ENCODE peak calls at places on chromosomes 5 and 9, in seven cellular contexts. One of them, this sample, is unnamed.

GRCh38 chr5:77995793-77996409 is 219.8 kb upstream of the TBCA start:
- DNase-seq in right lobe of liver: no peak
- DNase-seq in fibroblast of pulmonary artery: no peak
- DNase-seq in A673: peak; percentile 49
- DNase-seq in astrocyte of the spinal cord: no peak
- DNase-seq in natural killer cell: no peak
- DNase-seq in glutamatergic neuron: no peak
- DNase-seq in this sample: no peak

GRCh38 chr9:129421371-129421770 is 199.5 kb downstream of the C9orf50 start:
- DNase-seq in right lobe of liver: no peak
- DNase-seq in fibroblast of pulmonary artery: no peak
- DNase-seq in A673: no peak
- DNase-seq in astrocyte of the spinal cord: no peak
- DNase-seq in natural killer cell: no peak
- DNase-seq in glutamatergic neuron: no peak
- DNase-seq in this sample: no peak

GRCh38 chr5:36607114-36607561 is 732 bp downstream of the SLC1A3 start:
- DNase-seq in right lobe of liver: no peak
- DNase-seq in fibroblast of pulmonary artery: peak; percentile 62
- DNase-seq in A673: peak; percentile 77
- DNase-seq in astrocyte of the spinal cord: peak; percentile 73
- DNase-seq in natural killer cell: no peak
- DNase-seq in glutamatergic neuron: peak; percentile 31
- DNase-seq in this sample: no peak

GRCh38 chr9:87787735-87788134 is 61.8 kb downstream of the CTSL start:
- DNase-seq in right lobe of liver: no peak
- DNase-seq in fibroblast of pulmonary artery: peak; percentile 7
- DNase-seq in A673: peak; percentile 24
- DNase-seq in astrocyte of the spinal cord: no peak
- DNase-seq in natural killer cell: no peak
- DNase-seq in glutamatergic neuron: no peak
- DNase-seq in this sample: no peak

GRCh38 chr5:167049043-167049663 is 1242.3 kb upstream of the WWC1 start:
- DNase-seq in right lobe of liver: no peak
- DNase-seq in fibroblast of pulmonary artery: peak; percentile 71
- DNase-seq in A673: peak; percentile 71
- DNase-seq in astrocyte of the spinal cord: peak; percentile 53
- DNase-seq in natural killer cell: no peak
- DNase-seq in glutamatergic neuron: peak; percentile 40
- DNase-seq in this sample: peak; percentile 29

GRCh38 chr5:16784843-16785791 is 151.0 kb downstream of the MYO10 start:
- DNase-seq in right lobe of liver: no peak
- DNase-seq in fibroblast of pulmonary artery: peak; percentile 39
- DNase-seq in A673: no peak
- DNase-seq in astrocyte of the spinal cord: no peak
- DNase-seq in natural killer cell: no peak
- DNase-seq in glutamatergic neuron: no peak
- DNase-seq in this sample: no peak

GRCh38 chr5:61884242-61884855 is 421.7 kb upstream of the KIF2A start:
- DNase-seq in right lobe of liver: no peak
- DNase-seq in fibroblast of pulmonary artery: no peak
- DNase-seq in A673: no peak
- DNase-seq in astrocyte of the spinal cord: no peak
- DNase-seq in natural killer cell: no peak
- DNase-seq in glutamatergic neuron: peak; percentile 14
- DNase-seq in this sample: no peak

GRCh38 chr9:96219615-96220257 is 82.2 kb downstream of the HSD17B3 start:
- DNase-seq in right lobe of liver: peak; percentile 59
- DNase-seq in fibroblast of pulmonary artery: peak; percentile 26
- DNase-seq in A673: peak; percentile 39
- DNase-seq in astrocyte of the spinal cord: no peak
- DNase-seq in natural killer cell: peak; percentile 51
- DNase-seq in glutamatergic neuron: peak; percentile 64
- DNase-seq in this sample: peak; percentile 67

GRCh38 chr5:123720955-123721354 is 209.0 kb downstream of the CSNK1G3 start:
- DNase-seq in right lobe of liver: no peak
- DNase-seq in fibroblast of pulmonary artery: peak; percentile 46
- DNase-seq in A673: no peak
- DNase-seq in astrocyte of the spinal cord: no peak
- DNase-seq in natural killer cell: no peak
- DNase-seq in glutamatergic neuron: no peak
- DNase-seq in this sample: no peak

GRCh38 chr5:40622463-40623252 is 57.1 kb upstream of the PTGER4 start:
- DNase-seq in right lobe of liver: no peak
- DNase-seq in fibroblast of pulmonary artery: no peak
- DNase-seq in A673: no peak
- DNase-seq in astrocyte of the spinal cord: no peak
- DNase-seq in natural killer cell: no peak
- DNase-seq in glutamatergic neuron: no peak
- DNase-seq in this sample: no peak

GRCh38 chr5:16857635-16858034 is 78.5 kb downstream of the MYO10 start:
- DNase-seq in right lobe of liver: no peak
- DNase-seq in fibroblast of pulmonary artery: no peak
- DNase-seq in A673: no peak
- DNase-seq in astrocyte of the spinal cord: no peak
- DNase-seq in natural killer cell: no peak
- DNase-seq in glutamatergic neuron: no peak
- DNase-seq in this sample: no peak

GRCh38 chr9:93567271-93567959 is 9.0 kb upstream of the PHF2 start:
- DNase-seq in right lobe of liver: no peak
- DNase-seq in fibroblast of pulmonary artery: no peak
- DNase-seq in A673: no peak
- DNase-seq in astrocyte of the spinal cord: no peak
- DNase-seq in natural killer cell: no peak
- DNase-seq in glutamatergic neuron: no peak
- DNase-seq in this sample: no peak

GRCh38 chr5:118208031-118208453 is 780.3 kb downstream of the DTWD2 start:
- DNase-seq in right lobe of liver: peak; percentile 49
- DNase-seq in fibroblast of pulmonary artery: no peak
- DNase-seq in A673: no peak
- DNase-seq in astrocyte of the spinal cord: no peak
- DNase-seq in natural killer cell: no peak
- DNase-seq in glutamatergic neuron: no peak
- DNase-seq in this sample: no peak

GRCh38 chr9:99822096-99822595 is 461 bp downstream of the NR4A3 start:
- DNase-seq in right lobe of liver: no peak
- DNase-seq in fibroblast of pulmonary artery: no peak
- DNase-seq in A673: no peak
- DNase-seq in astrocyte of the spinal cord: no peak
- DNase-seq in natural killer cell: no peak
- DNase-seq in glutamatergic neuron: no peak
- DNase-seq in this sample: no peak

GRCh38 chr5:79020861-79021561 is 35.9 kb upstream of the ARSB start:
- DNase-seq in right lobe of liver: peak; percentile 65
- DNase-seq in fibroblast of pulmonary artery: peak; percentile 86
- DNase-seq in A673: peak; percentile 73
- DNase-seq in astrocyte of the spinal cord: peak; percentile 84
- DNase-seq in natural killer cell: no peak
- DNase-seq in glutamatergic neuron: peak; percentile 80
- DNase-seq in this sample: peak; percentile 46

GRCh38 chr5:79023947-79024346 is 38.8 kb upstream of the ARSB start:
- DNase-seq in right lobe of liver: no peak
- DNase-seq in fibroblast of pulmonary artery: no peak
- DNase-seq in A673: no peak
- DNase-seq in astrocyte of the spinal cord: no peak
- DNase-seq in natural killer cell: no peak
- DNase-seq in glutamatergic neuron: no peak
- DNase-seq in this sample: no peak

GRCh38 chr5:79025054-79025465 is 40.0 kb upstream of the ARSB start:
- DNase-seq in right lobe of liver: peak; percentile 73
- DNase-seq in fibroblast of pulmonary artery: peak; percentile 80
- DNase-seq in A673: peak; percentile 75
- DNase-seq in astrocyte of the spinal cord: peak; percentile 71
- DNase-seq in natural killer cell: peak; percentile 32
- DNase-seq in glutamatergic neuron: peak; percentile 83
- DNase-seq in this sample: peak; percentile 46

GRCh38 chr5:79021753-79022152 is 36.6 kb upstream of the ARSB start:
- DNase-seq in right lobe of liver: no peak
- DNase-seq in fibroblast of pulmonary artery: no peak
- DNase-seq in A673: no peak
- DNase-seq in astrocyte of the spinal cord: no peak
- DNase-seq in natural killer cell: no peak
- DNase-seq in glutamatergic neuron: peak; percentile 68
- DNase-seq in this sample: no peak

DNA sequence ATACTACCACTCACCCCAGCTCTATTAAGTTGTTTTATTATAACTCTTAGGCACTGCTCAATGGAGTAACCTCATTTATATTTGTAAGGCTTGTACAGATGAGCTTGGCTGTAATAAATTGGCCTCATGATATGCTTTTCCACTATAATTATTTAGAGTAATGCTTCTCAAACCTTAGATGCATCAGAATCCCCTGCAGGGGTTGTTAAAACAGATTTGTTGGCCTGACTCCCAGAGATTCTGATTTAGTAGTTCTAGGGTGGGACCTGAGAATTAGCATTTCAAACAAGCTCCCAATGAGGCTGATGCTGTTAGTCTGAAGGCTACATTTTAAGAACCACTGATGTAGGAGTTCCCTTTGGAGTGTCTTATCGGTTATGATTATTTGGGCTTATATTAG is 38.2 kb upstream of the ARSB start:
- DNase-seq in right lobe of liver: no peak
- DNase-seq in fibroblast of pulmonary artery: no peak
- DNase-seq in A673: no peak
- DNase-seq in astrocyte of the spinal cord: no peak
- DNase-seq in natural killer cell: no peak
- DNase-seq in glutamatergic neuron: no peak
- DNase-seq in this sample: no peak
- TF ChIP-seq CTCF in right lobe of liver: no peak
- TF ChIP-seq CTCF in fibroblast of pulmonary artery: no peak
- TF ChIP-seq CTCF in A673: no peak
- TF ChIP-seq CTCF in astrocyte of the spinal cord: no peak
- TF ChIP-seq CTCF in natural killer cell: no peak
- TF ChIP-seq CTCF in glutamatergic neuron: no peak
- TF ChIP-seq CTCF in this sample: no peak

GRCh38 chr5:42756630-42757601 is at the start of gene CCDC152:
- DNase-seq in right lobe of liver: no peak
- DNase-seq in fibroblast of pulmonary artery: peak; percentile 17
- DNase-seq in A673: peak; percentile 66
- DNase-seq in astrocyte of the spinal cord: peak; percentile 40
- DNase-seq in natural killer cell: no peak
- DNase-seq in glutamatergic neuron: peak; percentile 64
- DNase-seq in this sample: peak; percentile 45

DNA sequence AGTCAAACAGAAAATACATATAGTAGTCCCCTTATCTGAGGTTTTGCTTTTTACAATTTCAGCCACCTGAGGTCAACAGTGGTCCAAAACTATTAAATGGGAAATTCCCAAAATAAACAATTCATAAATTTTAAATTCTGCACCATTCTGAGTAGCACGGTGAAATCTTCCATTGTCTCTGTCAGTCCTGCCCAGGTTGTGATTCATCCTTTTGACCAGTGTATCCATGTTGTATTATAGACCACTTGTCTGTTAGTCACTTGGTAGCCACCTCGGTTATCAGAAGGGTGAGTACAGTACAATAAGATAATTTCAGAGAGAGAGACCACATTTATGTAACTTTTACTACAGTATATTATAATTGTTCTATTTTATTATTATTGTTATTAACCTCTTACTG is 2.8 kb downstream of the CCDC152 start:
- DNase-seq in right lobe of liver: no peak
- DNase-seq in fibroblast of pulmonary artery: peak; percentile 38
- DNase-seq in A673: no peak
- DNase-seq in astrocyte of the spinal cord: no peak
- DNase-seq in natural killer cell: no peak
- DNase-seq in glutamatergic neuron: no peak
- DNase-seq in this sample: no peak
- TF ChIP-seq CTCF in right lobe of liver: no peak
- TF ChIP-seq CTCF in fibroblast of pulmonary artery: no peak
- TF ChIP-seq CTCF in A673: no peak
- TF ChIP-seq CTCF in astrocyte of the spinal cord: no peak
- TF ChIP-seq CTCF in natural killer cell: no peak
- TF ChIP-seq CTCF in glutamatergic neuron: no peak
- TF ChIP-seq CTCF in this sample: no peak

GRCh38 chr9:98755006-98755618 is 41.2 kb downstream of the ANKS6 start:
- DNase-seq in right lobe of liver: no peak
- DNase-seq in fibroblast of pulmonary artery: no peak
- DNase-seq in A673: no peak
- DNase-seq in astrocyte of the spinal cord: no peak
- DNase-seq in natural killer cell: no peak
- DNase-seq in glutamatergic neuron: no peak
- DNase-seq in this sample: no peak
- TF ChIP-seq CTCF in right lobe of liver: no peak
- TF ChIP-seq CTCF in fibroblast of pulmonary artery: no peak
- TF ChIP-seq CTCF in A673: no peak
- TF ChIP-seq CTCF in astrocyte of the spinal cord: no peak
- TF ChIP-seq CTCF in natural killer cell: no peak
- TF ChIP-seq CTCF in glutamatergic neuron: no peak
- TF ChIP-seq CTCF in this sample: no peak

GRCh38 chr9:1722404-1722803 is 292.7 kb upstream of the SMARCA2 start:
- DNase-seq in right lobe of liver: no peak
- DNase-seq in fibroblast of pulmonary artery: no peak
- DNase-seq in A673: no peak
- DNase-seq in astrocyte of the spinal cord: no peak
- DNase-seq in natural killer cell: no peak
- DNase-seq in glutamatergic neuron: no peak
- DNase-seq in this sample: no peak

GRCh38 chr9:1729631-1730030 is 285.5 kb upstream of the SMARCA2 start:
- DNase-seq in right lobe of liver: no peak
- DNase-seq in fibroblast of pulmonary artery: no peak
- DNase-seq in A673: no peak
- DNase-seq in astrocyte of the spinal cord: no peak
- DNase-seq in natural killer cell: no peak
- DNase-seq in glutamatergic neuron: no peak
- DNase-seq in this sample: no peak

GRCh38 chr9:1732670-1733069 is 282.5 kb upstream of the SMARCA2 start:
- DNase-seq in right lobe of liver: no peak
- DNase-seq in fibroblast of pulmonary artery: no peak
- DNase-seq in A673: peak; percentile 30
- DNase-seq in astrocyte of the spinal cord: no peak
- DNase-seq in natural killer cell: no peak
- DNase-seq in glutamatergic neuron: no peak
- DNase-seq in this sample: peak; percentile 12

GRCh38 chr9:1723616-1724015 is 291.5 kb upstream of the SMARCA2 start:
- DNase-seq in right lobe of liver: no peak
- DNase-seq in fibroblast of pulmonary artery: no peak
- DNase-seq in A673: no peak
- DNase-seq in astrocyte of the spinal cord: no peak
- DNase-seq in natural killer cell: no peak
- DNase-seq in glutamatergic neuron: no peak
- DNase-seq in this sample: no peak

DNA sequence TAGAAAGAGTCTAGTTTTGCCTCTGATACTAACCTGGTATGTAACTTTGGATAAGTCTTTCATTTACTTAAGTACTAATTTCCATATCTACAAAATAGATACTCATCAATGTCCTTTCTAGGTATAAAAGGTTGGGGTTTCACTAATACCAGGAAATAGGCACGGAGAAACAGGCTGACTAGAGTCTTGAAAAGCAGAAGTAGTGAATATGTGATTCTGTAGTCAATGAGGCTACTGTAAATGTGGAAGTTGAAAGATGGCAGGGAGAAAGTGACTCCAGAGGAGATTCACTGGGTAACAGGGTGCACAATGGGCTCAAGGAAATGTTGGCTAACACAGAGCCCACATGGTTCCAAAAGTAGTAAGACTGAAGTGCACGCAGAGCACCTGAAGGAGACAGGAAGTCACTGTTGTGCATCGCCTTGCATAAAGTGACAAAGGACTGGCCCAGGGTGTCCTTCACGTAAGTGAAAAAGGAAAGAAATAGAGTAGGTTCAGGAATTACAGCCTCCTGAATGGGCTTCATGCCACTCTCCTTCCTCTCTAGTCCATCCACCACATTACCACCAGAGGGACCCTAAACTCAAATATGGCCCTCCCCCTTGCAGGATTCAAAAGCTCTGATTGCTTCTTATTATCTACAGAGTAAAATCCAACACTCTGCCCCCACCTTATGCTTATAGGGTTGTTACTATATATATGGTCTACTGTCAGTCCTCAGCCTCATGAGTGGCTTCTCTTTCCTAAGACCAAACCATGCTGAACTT is 288.0 kb upstream of the SMARCA2 start:
- DNase-seq in right lobe of liver: no peak
- DNase-seq in fibroblast of pulmonary artery: no peak
- DNase-seq in A673: peak; percentile 57
- DNase-seq in astrocyte of the spinal cord: no peak
- DNase-seq in natural killer cell: no peak
- DNase-seq in glutamatergic neuron: no peak
- DNase-seq in this sample: no peak
- TF ChIP-seq CTCF in right lobe of liver: no peak
- TF ChIP-seq CTCF in fibroblast of pulmonary artery: no peak
- TF ChIP-seq CTCF in A673: peak; percentile 54
- TF ChIP-seq CTCF in astrocyte of the spinal cord: no peak
- TF ChIP-seq CTCF in natural killer cell: no peak
- TF ChIP-seq CTCF in glutamatergic neuron: peak; percentile 33
- TF ChIP-seq CTCF in this sample: no peak

This sample was measured in GM13976.